ENCODE peak calls at places on chromosomes 1 and 21, in six cellular contexts. One of them, this sample, is unnamed.

GRCh38 chr1:40392206-40392605 is 18.7 kb downstream of the SMAP2 start:
- DNase-seq in transverse colon: no peak
- DNase-seq in esophagus muscularis mucosa: no peak
- DNase-seq in tibial nerve: no peak
- DNase-seq in stomach: peak
- DNase-seq in A549: no peak
- DNase-seq in this sample: no peak

GRCh38 chr1:162391790-162392563 is 10.4 kb downstream of the C1orf226 start:
- DNase-seq in stomach: no peak
- DNase-seq in A549: peak
- DNase-seq in esophagus muscularis mucosa: no peak
- DNase-seq in transverse colon: no peak
- DNase-seq in tibial nerve: no peak
- DNase-seq in this sample: no peak

GRCh38 chr1:116814935-116815334 is 60.7 kb downstream of the CD2 start:
- DNase-seq in A549: no peak
- DNase-seq in stomach: no peak
- DNase-seq in esophagus muscularis mucosa: no peak
- DNase-seq in tibial nerve: no peak
- DNase-seq in transverse colon: no peak
- DNase-seq in this sample: no peak

GRCh38 chr1:171742577-171742922 is 685 bp upstream of the VAMP4 start:
- DNase-seq in A549: no peak
- DNase-seq in tibial nerve: peak
- DNase-seq in stomach: peak
- DNase-seq in esophagus muscularis mucosa: no peak
- DNase-seq in transverse colon: peak
- DNase-seq in this sample: peak

GRCh38 chr1:225749706-225750105 is 27.9 kb upstream of the SRP9 start:
- DNase-seq in esophagus muscularis mucosa: no peak
- DNase-seq in stomach: no peak
- DNase-seq in A549: no peak
- DNase-seq in transverse colon: no peak
- DNase-seq in tibial nerve: no peak
- DNase-seq in this sample: no peak

GRCh38 chr1:155075535-155075934 is 3.1 kb upstream of the EFNA3 start:
- DNase-seq in tibial nerve: no peak
- DNase-seq in stomach: no peak
- DNase-seq in esophagus muscularis mucosa: no peak
- DNase-seq in A549: no peak
- DNase-seq in transverse colon: no peak
- DNase-seq in this sample: peak

GRCh38 chr1:41810446-41810845 is 108.3 kb downstream of the HIVEP3 start:
- DNase-seq in A549: peak
- DNase-seq in esophagus muscularis mucosa: no peak
- DNase-seq in tibial nerve: no peak
- DNase-seq in transverse colon: no peak
- DNase-seq in stomach: no peak
- DNase-seq in this sample: no peak

GRCh38 chr1:15311886-15312285 is 64.9 kb downstream of the FHAD1 start:
- DNase-seq in stomach: no peak
- DNase-seq in A549: no peak
- DNase-seq in esophagus muscularis mucosa: no peak
- DNase-seq in tibial nerve: no peak
- DNase-seq in transverse colon: no peak
- DNase-seq in this sample: no peak

GRCh38 chr1:58779837-58780585 is 3.8 kb downstream of the JUN start:
- DNase-seq in stomach: peak
- DNase-seq in A549: peak
- DNase-seq in transverse colon: peak
- DNase-seq in esophagus muscularis mucosa: no peak
- DNase-seq in tibial nerve: peak
- DNase-seq in this sample: peak

GRCh38 chr1:56563568-56563967 is 15.8 kb downstream of the PLPP3 start:
- DNase-seq in transverse colon: no peak
- DNase-seq in A549: no peak
- DNase-seq in tibial nerve: no peak
- DNase-seq in stomach: no peak
- DNase-seq in esophagus muscularis mucosa: no peak
- DNase-seq in this sample: no peak

GRCh38 chr1:226062558-226063361 is at the start of gene H3-3A:
- DNase-seq in A549: peak
- DNase-seq in transverse colon: peak
- DNase-seq in esophagus muscularis mucosa: peak
- DNase-seq in stomach: peak
- DNase-seq in tibial nerve: peak
- DNase-seq in this sample: peak

GRCh38 chr1:182684128-182684828 is at the start of gene RGS8:
- DNase-seq in A549: no peak
- DNase-seq in transverse colon: no peak
- DNase-seq in stomach: no peak
- DNase-seq in esophagus muscularis mucosa: no peak
- DNase-seq in tibial nerve: no peak
- DNase-seq in this sample: no peak
- TF ChIP-seq EP300 in A549: no peak
- TF ChIP-seq EP300 in transverse colon: no peak
- TF ChIP-seq EP300 in stomach: no peak
- TF ChIP-seq EP300 in esophagus muscularis mucosa: no peak
- TF ChIP-seq EP300 in tibial nerve: no peak
- TF ChIP-seq EP300 in this sample: no peak

DNA sequence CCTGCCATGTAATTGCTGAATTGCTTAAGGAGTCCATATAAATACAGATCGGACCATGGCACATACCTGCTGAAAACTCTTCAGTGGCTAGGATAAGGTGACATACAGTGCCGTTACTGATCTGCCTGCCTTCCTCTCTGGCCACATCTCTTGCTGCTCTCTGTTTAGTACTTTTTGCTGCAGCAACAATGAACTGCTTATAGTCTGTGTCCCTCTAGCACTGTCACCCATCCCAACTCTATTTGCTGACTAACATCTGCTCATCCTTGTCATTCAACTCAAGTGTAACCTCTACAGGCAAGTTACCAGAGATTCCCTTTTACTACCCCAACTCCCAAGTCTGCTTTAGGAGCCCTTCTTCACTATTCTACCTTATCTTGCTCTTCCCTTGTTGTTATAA is 65.6 kb downstream of the GTF2B start:
- DNase-seq in A549: no peak
- DNase-seq in esophagus muscularis mucosa: no peak
- DNase-seq in tibial nerve: no peak
- DNase-seq in stomach: no peak
- DNase-seq in transverse colon: no peak
- DNase-seq in this sample: no peak
- TF ChIP-seq EP300 in A549: no peak
- TF ChIP-seq EP300 in esophagus muscularis mucosa: no peak
- TF ChIP-seq EP300 in tibial nerve: no peak
- TF ChIP-seq EP300 in stomach: no peak
- TF ChIP-seq EP300 in transverse colon: no peak
- TF ChIP-seq EP300 in this sample: no peak

GRCh38 chr1:207088731-207089626 is at the start of gene C4BPB:
- DNase-seq in stomach: peak
- DNase-seq in transverse colon: peak
- DNase-seq in tibial nerve: no peak
- DNase-seq in esophagus muscularis mucosa: no peak
- DNase-seq in A549: peak
- DNase-seq in this sample: no peak
- TF ChIP-seq EP300 in stomach: no peak
- TF ChIP-seq EP300 in transverse colon: no peak
- TF ChIP-seq EP300 in tibial nerve: no peak
- TF ChIP-seq EP300 in esophagus muscularis mucosa: no peak
- TF ChIP-seq EP300 in A549: no peak
- TF ChIP-seq EP300 in this sample: no peak

DNA sequence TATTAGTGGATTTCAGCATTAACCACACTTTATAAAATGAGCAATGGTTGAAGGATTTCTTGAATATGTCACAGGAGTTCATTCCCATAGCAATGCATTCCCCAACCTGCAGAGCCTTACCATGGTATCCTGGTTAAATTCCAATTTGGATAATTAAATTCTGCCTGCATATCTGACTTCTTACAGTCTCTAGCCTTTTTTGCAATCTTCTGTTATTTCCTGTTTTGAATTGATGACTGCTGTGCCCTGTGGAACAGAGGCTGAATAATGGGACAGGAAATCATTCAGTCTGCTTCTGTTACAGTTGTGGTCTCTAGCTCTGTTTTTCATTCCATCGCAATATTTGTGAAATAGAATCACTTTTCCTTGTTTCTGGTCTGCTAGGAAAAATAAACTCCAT is 1823.9 kb downstream of the PLA2G4A start:
- DNase-seq in tibial nerve: no peak
- DNase-seq in stomach: no peak
- DNase-seq in transverse colon: no peak
- DNase-seq in esophagus muscularis mucosa: no peak
- DNase-seq in A549: no peak
- DNase-seq in this sample: no peak
- TF ChIP-seq EP300 in tibial nerve: no peak
- TF ChIP-seq EP300 in stomach: no peak
- TF ChIP-seq EP300 in transverse colon: no peak
- TF ChIP-seq EP300 in esophagus muscularis mucosa: no peak
- TF ChIP-seq EP300 in A549: no peak
- TF ChIP-seq EP300 in this sample: no peak

GRCh38 chr21:14737922-14738321 is 191.8 kb upstream of the SAMSN1 start:
- DNase-seq in tibial nerve: peak
- DNase-seq in transverse colon: peak
- DNase-seq in stomach: peak
- DNase-seq in A549: peak
- DNase-seq in esophagus muscularis mucosa: no peak
- DNase-seq in this sample: no peak
- TF ChIP-seq EP300 in tibial nerve: no peak
- TF ChIP-seq EP300 in transverse colon: no peak
- TF ChIP-seq EP300 in stomach: no peak
- TF ChIP-seq EP300 in A549: no peak
- TF ChIP-seq EP300 in esophagus muscularis mucosa: no peak
- TF ChIP-seq EP300 in this sample: no peak

GRCh38 chr1:220249522-220249921 is 22.7 kb downstream of the RAB3GAP2 start:
- DNase-seq in tibial nerve: no peak
- DNase-seq in stomach: no peak
- DNase-seq in esophagus muscularis mucosa: no peak
- DNase-seq in A549: peak
- DNase-seq in transverse colon: no peak
- DNase-seq in this sample: no peak
- TF ChIP-seq EP300 in tibial nerve: no peak
- TF ChIP-seq EP300 in stomach: no peak
- TF ChIP-seq EP300 in esophagus muscularis mucosa: no peak
- TF ChIP-seq EP300 in A549: no peak
- TF ChIP-seq EP300 in transverse colon: no peak
- TF ChIP-seq EP300 in this sample: no peak

DNA sequence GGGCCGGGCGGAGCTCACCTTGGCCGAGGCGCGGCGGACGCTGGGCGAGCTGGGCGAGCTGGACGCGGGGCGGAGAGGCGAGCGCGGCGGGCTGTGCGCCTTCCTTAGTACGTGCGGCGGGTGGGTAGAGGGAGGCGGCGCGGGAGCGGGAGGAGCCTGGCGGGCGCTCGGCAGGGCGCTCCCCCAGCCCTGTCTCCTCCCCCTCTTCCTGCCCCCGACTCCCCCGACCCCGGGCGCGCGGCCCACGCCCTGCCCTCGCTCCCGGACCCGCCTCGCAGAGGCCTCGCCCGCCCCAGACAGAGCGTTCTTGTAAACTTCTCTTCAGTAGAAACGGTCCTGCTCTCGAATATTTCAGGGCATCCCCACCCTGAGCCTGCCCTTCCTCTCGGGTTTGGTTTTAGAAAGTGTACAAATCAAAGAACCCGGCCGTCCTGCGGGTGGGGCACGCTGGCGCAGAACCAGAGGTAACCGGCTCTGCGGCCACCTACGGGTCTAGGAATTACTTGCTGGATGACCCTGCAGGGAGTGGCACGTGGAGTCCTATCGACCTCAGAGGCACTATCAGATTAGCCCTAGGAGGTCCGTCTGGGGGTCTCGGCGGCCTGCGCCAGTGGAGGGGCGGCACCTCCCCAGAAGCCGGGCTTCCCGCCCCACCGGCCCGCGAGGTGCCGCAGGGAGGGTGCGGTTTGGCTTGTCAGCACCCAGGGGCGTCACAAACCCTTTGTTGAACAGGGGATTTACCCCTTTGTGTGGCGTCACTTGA is at the start of gene S100A10:
- DNase-seq in esophagus muscularis mucosa: peak
- DNase-seq in transverse colon: peak
- DNase-seq in A549: peak
- DNase-seq in stomach: peak
- DNase-seq in tibial nerve: peak
- DNase-seq in this sample: peak
- TF ChIP-seq EP300 in esophagus muscularis mucosa: no peak
- TF ChIP-seq EP300 in transverse colon: no peak
- TF ChIP-seq EP300 in A549: no peak
- TF ChIP-seq EP300 in stomach: no peak
- TF ChIP-seq EP300 in tibial nerve: peak
- TF ChIP-seq EP300 in this sample: no peak

GRCh38 chr1:161162052-161162451 is 2.8 kb downstream of the USP21 start:
- DNase-seq in A549: no peak
- DNase-seq in esophagus muscularis mucosa: peak
- DNase-seq in tibial nerve: no peak
- DNase-seq in transverse colon: no peak
- DNase-seq in stomach: no peak
- DNase-seq in this sample: no peak
- TF ChIP-seq EP300 in A549: no peak
- TF ChIP-seq EP300 in esophagus muscularis mucosa: no peak
- TF ChIP-seq EP300 in tibial nerve: no peak
- TF ChIP-seq EP300 in transverse colon: no peak
- TF ChIP-seq EP300 in stomach: no peak
- TF ChIP-seq EP300 in this sample: no peak

GRCh38 chr21:28883931-28884330 is 108.7 kb downstream of the LTN1 start:
- DNase-seq in A549: no peak
- DNase-seq in esophagus muscularis mucosa: no peak
- DNase-seq in transverse colon: no peak
- DNase-seq in tibial nerve: no peak
- DNase-seq in stomach: no peak
- DNase-seq in this sample: no peak
- TF ChIP-seq EP300 in A549: no peak
- TF ChIP-seq EP300 in esophagus muscularis mucosa: no peak
- TF ChIP-seq EP300 in transverse colon: no peak
- TF ChIP-seq EP300 in tibial nerve: no peak
- TF ChIP-seq EP300 in stomach: no peak
- TF ChIP-seq EP300 in this sample: no peak

This sample was measured in sigmoid colon.